ENCODE peak calls at places on chromosomes 4 and X, in six cellular contexts. One of them, this sample, is unnamed.

GRCh38 chr4:80202190-80202711 is 4.9 kb downstream of the PRDM8 start:
- DNase-seq in NCI-H748 treated with DMSO at 0.1 percent for 48 hours: no peak
- DNase-seq in NAMALWA: no peak
- DNase-seq in NCI-H1092 treated with DMSO at 0.1 percent for 48 hours: peak
- DNase-seq in NB4: peak
- DNase-seq in neural progenitor cell: peak
- DNase-seq in this sample: peak

GRCh38 chr4:95550566-95550965 is 1.8 kb upstream of the UNC5C start:
- DNase-seq in neural progenitor cell: no peak
- DNase-seq in NCI-H1092 treated with DMSO at 0.1 percent for 48 hours: no peak
- DNase-seq in NAMALWA: no peak
- DNase-seq in NB4: no peak
- DNase-seq in NCI-H748 treated with DMSO at 0.1 percent for 48 hours: no peak
- DNase-seq in this sample: no peak

GRCh38 chr4:54657556-54658313 is at the start of gene KIT:
- DNase-seq in NB4: peak
- DNase-seq in NCI-H1092 treated with DMSO at 0.1 percent for 48 hours: peak
- DNase-seq in neural progenitor cell: peak
- DNase-seq in NCI-H748 treated with DMSO at 0.1 percent for 48 hours: peak
- DNase-seq in NAMALWA: no peak
- DNase-seq in this sample: peak

GRCh38 chr4:73970011-73970410 is 11.8 kb downstream of the PF4 start:
- DNase-seq in neural progenitor cell: no peak
- DNase-seq in NAMALWA: no peak
- DNase-seq in NCI-H1092 treated with DMSO at 0.1 percent for 48 hours: no peak
- DNase-seq in NCI-H748 treated with DMSO at 0.1 percent for 48 hours: no peak
- DNase-seq in NB4: no peak
- DNase-seq in this sample: no peak

GRCh38 chr4:186104114-186104894 is at the start of gene FAM149A:
- DNase-seq in NCI-H1092 treated with DMSO at 0.1 percent for 48 hours: peak
- DNase-seq in NAMALWA: no peak
- DNase-seq in NCI-H748 treated with DMSO at 0.1 percent for 48 hours: peak
- DNase-seq in NB4: no peak
- DNase-seq in neural progenitor cell: peak
- DNase-seq in this sample: no peak

GRCh38 chr4:172521171-172521570 is 647.4 kb upstream of the GALNT7 start:
- DNase-seq in neural progenitor cell: no peak
- DNase-seq in NB4: no peak
- DNase-seq in NCI-H1092 treated with DMSO at 0.1 percent for 48 hours: no peak
- DNase-seq in NCI-H748 treated with DMSO at 0.1 percent for 48 hours: no peak
- DNase-seq in NAMALWA: no peak
- DNase-seq in this sample: no peak

GRCh38 chrX:39855748-39856129 is 242.0 kb downstream of the BCOR start:
- DNase-seq in NAMALWA: peak
- DNase-seq in NB4: peak
- DNase-seq in NCI-H748 treated with DMSO at 0.1 percent for 48 hours: peak
- DNase-seq in neural progenitor cell: no peak
- DNase-seq in NCI-H1092 treated with DMSO at 0.1 percent for 48 hours: no peak
- DNase-seq in this sample: peak

GRCh38 chrX:119606508-119607389 is 525 bp upstream of the NKRF start:
- DNase-seq in neural progenitor cell: no peak
- DNase-seq in NCI-H1092 treated with DMSO at 0.1 percent for 48 hours: peak
- DNase-seq in NCI-H748 treated with DMSO at 0.1 percent for 48 hours: peak
- DNase-seq in NAMALWA: no peak
- DNase-seq in NB4: no peak
- DNase-seq in this sample: no peak

GRCh38 chr4:150343796-150344195 is 238.2 kb upstream of the MAB21L2 start:
- DNase-seq in NCI-H1092 treated with DMSO at 0.1 percent for 48 hours: no peak
- DNase-seq in neural progenitor cell: peak
- DNase-seq in NCI-H748 treated with DMSO at 0.1 percent for 48 hours: no peak
- DNase-seq in NAMALWA: no peak
- DNase-seq in NB4: no peak
- DNase-seq in this sample: no peak

GRCh38 chrX:24870143-24870542 is 145.6 kb downstream of the ARX start:
- DNase-seq in NCI-H748 treated with DMSO at 0.1 percent for 48 hours: no peak
- DNase-seq in NAMALWA: no peak
- DNase-seq in neural progenitor cell: no peak
- DNase-seq in NB4: no peak
- DNase-seq in NCI-H1092 treated with DMSO at 0.1 percent for 48 hours: no peak
- DNase-seq in this sample: no peak

GRCh38 chr4:139576219-139576618 is 20.2 kb upstream of the SETD7 start:
- DNase-seq in NCI-H748 treated with DMSO at 0.1 percent for 48 hours: no peak
- DNase-seq in neural progenitor cell: no peak
- DNase-seq in NB4: no peak
- DNase-seq in NCI-H1092 treated with DMSO at 0.1 percent for 48 hours: no peak
- DNase-seq in NAMALWA: no peak
- DNase-seq in this sample: no peak

GRCh38 chrX:102720237-102721168 is at the start of gene GPRASP3:
- DNase-seq in NCI-H1092 treated with DMSO at 0.1 percent for 48 hours: peak
- DNase-seq in NCI-H748 treated with DMSO at 0.1 percent for 48 hours: peak
- DNase-seq in NAMALWA: no peak
- DNase-seq in neural progenitor cell: peak
- DNase-seq in NB4: no peak
- DNase-seq in this sample: peak

GRCh38 chrX:20623448-20623847 is 356.7 kb upstream of the RPS6KA3 start:
- DNase-seq in NCI-H748 treated with DMSO at 0.1 percent for 48 hours: no peak
- DNase-seq in NCI-H1092 treated with DMSO at 0.1 percent for 48 hours: no peak
- DNase-seq in NAMALWA: no peak
- DNase-seq in neural progenitor cell: no peak
- DNase-seq in NB4: no peak
- DNase-seq in this sample: no peak

GRCh38 chr4:73682508-73682907 is 57.9 kb upstream of the CXCL8 start:
- DNase-seq in NAMALWA: no peak
- DNase-seq in neural progenitor cell: no peak
- DNase-seq in NCI-H748 treated with DMSO at 0.1 percent for 48 hours: no peak
- DNase-seq in NCI-H1092 treated with DMSO at 0.1 percent for 48 hours: no peak
- DNase-seq in NB4: no peak
- DNase-seq in this sample: no peak

GRCh38 chr4:2646386-2647149 is 109.6 kb downstream of the TNIP2 start:
- DNase-seq in NAMALWA: no peak
- DNase-seq in neural progenitor cell: no peak
- DNase-seq in NCI-H748 treated with DMSO at 0.1 percent for 48 hours: no peak
- DNase-seq in NB4: no peak
- DNase-seq in NCI-H1092 treated with DMSO at 0.1 percent for 48 hours: no peak
- DNase-seq in this sample: no peak

GRCh38 chr4:181528570-181529184 is 714.5 kb upstream of the TENM3 start:
- DNase-seq in NAMALWA: peak
- DNase-seq in NB4: peak
- DNase-seq in neural progenitor cell: peak
- DNase-seq in NCI-H1092 treated with DMSO at 0.1 percent for 48 hours: peak
- DNase-seq in NCI-H748 treated with DMSO at 0.1 percent for 48 hours: peak
- DNase-seq in this sample: peak

GRCh38 chrX:53939127-53939526 is 105.1 kb downstream of the PHF8 start:
- DNase-seq in NB4: peak
- DNase-seq in neural progenitor cell: no peak
- DNase-seq in NAMALWA: no peak
- DNase-seq in NCI-H1092 treated with DMSO at 0.1 percent for 48 hours: no peak
- DNase-seq in NCI-H748 treated with DMSO at 0.1 percent for 48 hours: no peak
- DNase-seq in this sample: no peak

GRCh38 chr4:4426511-4427477 is 39.9 kb downstream of the NSG1 start:
- DNase-seq in NAMALWA: no peak
- DNase-seq in neural progenitor cell: peak
- DNase-seq in NB4: no peak
- DNase-seq in NCI-H748 treated with DMSO at 0.1 percent for 48 hours: no peak
- DNase-seq in NCI-H1092 treated with DMSO at 0.1 percent for 48 hours: no peak
- DNase-seq in this sample: no peak

GRCh38 chr4:100295792-100296191 is 105.5 kb upstream of the DDIT4L start:
- DNase-seq in neural progenitor cell: no peak
- DNase-seq in NAMALWA: no peak
- DNase-seq in NCI-H1092 treated with DMSO at 0.1 percent for 48 hours: no peak
- DNase-seq in NB4: no peak
- DNase-seq in NCI-H748 treated with DMSO at 0.1 percent for 48 hours: no peak
- DNase-seq in this sample: no peak

GRCh38 chr4:52635560-52635959 is 23.5 kb downstream of the USP46 start:
- DNase-seq in NAMALWA: no peak
- DNase-seq in NB4: no peak
- DNase-seq in NCI-H1092 treated with DMSO at 0.1 percent for 48 hours: no peak
- DNase-seq in NCI-H748 treated with DMSO at 0.1 percent for 48 hours: no peak
- DNase-seq in neural progenitor cell: no peak
- DNase-seq in this sample: no peak

GRCh38 chr4:121898150-121898549 is 27.9 kb upstream of the BBS7 start:
- DNase-seq in NCI-H748 treated with DMSO at 0.1 percent for 48 hours: no peak
- DNase-seq in NCI-H1092 treated with DMSO at 0.1 percent for 48 hours: peak
- DNase-seq in NB4: peak
- DNase-seq in neural progenitor cell: peak
- DNase-seq in NAMALWA: peak
- DNase-seq in this sample: no peak

GRCh38 chrX:40154853-40155616 is 57.3 kb upstream of the BCOR start:
- DNase-seq in neural progenitor cell: peak
- DNase-seq in NB4: peak
- DNase-seq in NCI-H1092 treated with DMSO at 0.1 percent for 48 hours: peak
- DNase-seq in NCI-H748 treated with DMSO at 0.1 percent for 48 hours: peak
- DNase-seq in NAMALWA: peak
- DNase-seq in this sample: no peak

GRCh38 chrX:10017866-10018265 is 50.7 kb downstream of the CLDN34 start:
- DNase-seq in NAMALWA: no peak
- DNase-seq in NCI-H748 treated with DMSO at 0.1 percent for 48 hours: no peak
- DNase-seq in NCI-H1092 treated with DMSO at 0.1 percent for 48 hours: no peak
- DNase-seq in NB4: peak
- DNase-seq in neural progenitor cell: no peak
- DNase-seq in this sample: no peak

This sample was measured in NCI-H1105.